ENCODE peak calls at places on chromosomes 4 and X, in five cellular contexts. One of them, this sample, is unnamed.

GRCh38 chrX:104863466-104863865 is 297.5 kb downstream of the IL1RAPL2 start:
- DNase-seq in K562: no peak
- DNase-seq in AG09309: no peak
- DNase-seq in hepatocyte: no peak
- DNase-seq in MM.1S: no peak
- DNase-seq in this sample: no peak

GRCh38 chr4:38114435-38114834 is 154.2 kb downstream of the PTTG2 start:
- DNase-seq in K562: no peak
- DNase-seq in AG09309: no peak
- DNase-seq in hepatocyte: no peak
- DNase-seq in MM.1S: no peak
- DNase-seq in this sample: no peak

GRCh38 chr4:22678851-22679517 is 13.8 kb upstream of the GBA3 start:
- DNase-seq in K562: no peak
- DNase-seq in AG09309: no peak
- DNase-seq in hepatocyte: no peak
- DNase-seq in MM.1S: no peak
- DNase-seq in this sample: no peak

GRCh38 chr4:40305329-40306193 is 29.6 kb upstream of the CHRNA9 start:
- DNase-seq in K562: no peak
- DNase-seq in AG09309: no peak
- DNase-seq in hepatocyte: no peak
- DNase-seq in MM.1S: peak
- DNase-seq in this sample: no peak

GRCh38 chr4:148514041-148514440 is 71.8 kb upstream of the NR3C2 start:
- DNase-seq in K562: no peak
- DNase-seq in AG09309: no peak
- DNase-seq in hepatocyte: no peak
- DNase-seq in MM.1S: no peak
- DNase-seq in this sample: no peak

GRCh38 chrX:46447384-46447783 is 97.8 kb downstream of the ZNF674 start:
- DNase-seq in K562: no peak
- DNase-seq in AG09309: no peak
- DNase-seq in hepatocyte: no peak
- DNase-seq in MM.1S: no peak
- DNase-seq in this sample: no peak

GRCh38 chrX:85051627-85052026 is 48.0 kb downstream of the APOOL start:
- DNase-seq in K562: no peak
- DNase-seq in AG09309: no peak
- DNase-seq in hepatocyte: no peak
- DNase-seq in MM.1S: no peak
- DNase-seq in this sample: no peak

GRCh38 chr4:41069838-41070237 is 144.5 kb downstream of the APBB2 start:
- DNase-seq in K562: no peak
- DNase-seq in AG09309: no peak
- DNase-seq in hepatocyte: no peak
- DNase-seq in MM.1S: no peak
- DNase-seq in this sample: no peak

GRCh38 chr4:7805533-7806079 is 134.1 kb downstream of the AFAP1 start:
- DNase-seq in K562: no peak
- DNase-seq in AG09309: peak
- DNase-seq in hepatocyte: peak
- DNase-seq in MM.1S: no peak
- DNase-seq in this sample: peak
- H3K4me3 ChIP-seq in K562: no peak
- H3K4me3 ChIP-seq in AG09309: no peak
- H3K4me3 ChIP-seq in hepatocyte: no peak
- H3K4me3 ChIP-seq in MM.1S: no peak
- H3K4me3 ChIP-seq in this sample: no peak

GRCh38 chr4:157806176-157806575 is 366.6 kb downstream of the GASK1B start:
- DNase-seq in K562: no peak
- DNase-seq in AG09309: no peak
- DNase-seq in hepatocyte: no peak
- DNase-seq in MM.1S: no peak
- DNase-seq in this sample: no peak

GRCh38 chr4:157808796-157809408 is 363.9 kb downstream of the GASK1B start:
- DNase-seq in K562: no peak
- DNase-seq in AG09309: no peak
- DNase-seq in hepatocyte: no peak
- DNase-seq in MM.1S: no peak
- DNase-seq in this sample: no peak

GRCh38 chr4:157804169-157804543 is 368.7 kb downstream of the GASK1B start:
- DNase-seq in K562: no peak
- DNase-seq in AG09309: no peak
- DNase-seq in hepatocyte: peak
- DNase-seq in MM.1S: no peak
- DNase-seq in this sample: no peak

GRCh38 chr4:157803441-157804168 is 369.2 kb downstream of the GASK1B start:
- DNase-seq in K562: no peak
- DNase-seq in AG09309: no peak
- DNase-seq in hepatocyte: no peak
- DNase-seq in MM.1S: no peak
- DNase-seq in this sample: no peak

GRCh38 chr4:157804986-157805385 is 367.8 kb downstream of the GASK1B start:
- DNase-seq in K562: no peak
- DNase-seq in AG09309: no peak
- DNase-seq in hepatocyte: peak
- DNase-seq in MM.1S: no peak
- DNase-seq in this sample: peak
- TF ChIP-seq CTCF in K562: no peak
- TF ChIP-seq CTCF in AG09309: peak
- TF ChIP-seq CTCF in hepatocyte: peak
- TF ChIP-seq CTCF in MM.1S: no peak
- TF ChIP-seq CTCF in this sample: peak

GRCh38 chr4:13541720-13542576 is 2.4 kb downstream of the NKX3-2 start:
- DNase-seq in K562: no peak
- DNase-seq in AG09309: no peak
- DNase-seq in hepatocyte: peak
- DNase-seq in MM.1S: no peak
- DNase-seq in this sample: no peak

GRCh38 chr4:13539047-13539720 is 5.1 kb downstream of the NKX3-2 start:
- DNase-seq in K562: peak
- DNase-seq in AG09309: no peak
- DNase-seq in hepatocyte: no peak
- DNase-seq in MM.1S: no peak
- DNase-seq in this sample: no peak

GRCh38 chr4:13541176-13541604 is 3.1 kb downstream of the NKX3-2 start:
- DNase-seq in K562: no peak
- DNase-seq in AG09309: no peak
- DNase-seq in hepatocyte: no peak
- DNase-seq in MM.1S: no peak
- DNase-seq in this sample: no peak

GRCh38 chr4:13539721-13540445 is 4.4 kb downstream of the NKX3-2 start:
- DNase-seq in K562: peak
- DNase-seq in AG09309: no peak
- DNase-seq in hepatocyte: no peak
- DNase-seq in MM.1S: peak
- DNase-seq in this sample: no peak

DNA sequence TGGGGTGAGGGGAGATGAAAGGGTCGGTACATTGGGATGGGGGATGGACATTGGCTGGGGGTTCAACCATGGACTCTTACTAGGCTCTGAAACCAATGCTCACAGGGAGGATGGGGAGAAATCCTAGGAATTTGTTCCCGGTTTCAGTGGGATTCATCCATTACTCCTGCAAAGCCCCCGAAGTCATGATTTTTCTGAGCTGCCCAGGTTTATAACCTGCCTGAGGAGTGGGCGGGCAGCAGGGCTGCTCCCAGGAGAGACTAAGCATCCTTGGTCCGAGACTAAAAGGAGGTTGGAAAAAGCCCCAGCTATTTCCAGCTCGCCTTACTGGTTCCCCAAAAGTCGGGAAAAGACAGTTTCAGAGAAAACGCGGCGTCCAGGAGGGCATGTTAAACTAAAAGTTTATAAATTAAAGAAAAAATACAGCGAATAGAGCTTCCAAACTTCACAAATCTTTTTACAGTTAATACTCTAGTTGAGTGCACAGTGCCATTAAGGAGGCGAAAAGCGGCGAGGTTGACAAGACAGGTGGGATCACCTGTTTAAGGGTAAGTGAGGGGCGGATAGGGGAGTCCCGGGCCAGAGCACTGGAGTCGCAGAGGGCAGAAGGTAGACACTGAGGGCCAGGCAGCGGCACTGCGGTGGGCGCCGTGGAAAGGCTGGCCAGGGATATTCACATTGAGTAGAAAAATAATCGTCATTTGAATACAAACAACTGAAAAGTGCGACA is 3.7 kb downstream of the NKX3-2 start:
- DNase-seq in K562: no peak
- DNase-seq in AG09309: no peak
- DNase-seq in hepatocyte: no peak
- DNase-seq in MM.1S: no peak
- DNase-seq in this sample: no peak
- H3K4me3 ChIP-seq in K562: no peak
- H3K4me3 ChIP-seq in AG09309: no peak
- H3K4me3 ChIP-seq in hepatocyte: no peak
- H3K4me3 ChIP-seq in MM.1S: no peak
- H3K4me3 ChIP-seq in this sample: no peak

GRCh38 chr4:65580551-65580950 is 89.7 kb downstream of the EPHA5 start:
- DNase-seq in K562: no peak
- DNase-seq in AG09309: no peak
- DNase-seq in hepatocyte: no peak
- DNase-seq in MM.1S: no peak
- DNase-seq in this sample: no peak
- TF ChIP-seq CTCF in K562: no peak
- TF ChIP-seq CTCF in AG09309: peak
- TF ChIP-seq CTCF in hepatocyte: peak
- TF ChIP-seq CTCF in MM.1S: no peak
- TF ChIP-seq CTCF in this sample: no peak